ENCODE peak calls at places on chromosomes 12 and 14, in eight cellular contexts. One of them, this sample, is unnamed.

GRCh38 chr12:84642201-84642600 is 270.4 kb downstream of the SLC6A15 start:
- DNase-seq in HCT116: no peak
- DNase-seq in SK-N-SH: no peak
- DNase-seq in GM23338: no peak
- DNase-seq in Panc1: no peak
- DNase-seq in K562: no peak
- DNase-seq in GM12878: no peak
- DNase-seq in HepG2: no peak
- DNase-seq in this sample: no peak

GRCh38 chr12:76685246-76685678 is 78.7 kb upstream of the ZDHHC17 start:
- DNase-seq in HCT116: no peak
- DNase-seq in SK-N-SH: no peak
- DNase-seq in GM23338: peak
- DNase-seq in Panc1: no peak
- DNase-seq in K562: no peak
- DNase-seq in GM12878: no peak
- DNase-seq in HepG2: no peak
- DNase-seq in this sample: no peak

GRCh38 chr14:71438684-71439083 is 493.5 kb upstream of the RGS6 start:
- DNase-seq in HCT116: no peak
- DNase-seq in SK-N-SH: no peak
- DNase-seq in GM23338: no peak
- DNase-seq in Panc1: no peak
- DNase-seq in K562: no peak
- DNase-seq in GM12878: no peak
- DNase-seq in HepG2: no peak
- DNase-seq in this sample: no peak

GRCh38 chr12:113262710-113263109 is 41.4 kb downstream of the TPCN1 start:
- DNase-seq in HCT116: no peak
- DNase-seq in SK-N-SH: no peak
- DNase-seq in GM23338: no peak
- DNase-seq in Panc1: no peak
- DNase-seq in K562: no peak
- DNase-seq in GM12878: no peak
- DNase-seq in HepG2: no peak
- DNase-seq in this sample: no peak

GRCh38 chr12:132319359-132319950 is 9.9 kb downstream of the GALNT9 start:
- DNase-seq in HCT116: no peak
- DNase-seq in SK-N-SH: no peak
- DNase-seq in GM23338: no peak
- DNase-seq in Panc1: no peak
- DNase-seq in K562: no peak
- DNase-seq in GM12878: no peak
- DNase-seq in HepG2: no peak
- DNase-seq in this sample: no peak

GRCh38 chr12:109981311-109981710 is 14.9 kb downstream of the GIT2 start:
- DNase-seq in HCT116: no peak
- DNase-seq in SK-N-SH: no peak
- DNase-seq in GM23338: no peak
- DNase-seq in Panc1: no peak
- DNase-seq in K562: no peak
- DNase-seq in GM12878: no peak
- DNase-seq in HepG2: no peak
- DNase-seq in this sample: no peak

GRCh38 chr12:132225214-132225613 is 81.0 kb downstream of the NOC4L start:
- DNase-seq in HCT116: no peak
- DNase-seq in SK-N-SH: no peak
- DNase-seq in GM23338: no peak
- DNase-seq in Panc1: no peak
- DNase-seq in K562: no peak
- DNase-seq in GM12878: no peak
- DNase-seq in HepG2: no peak
- DNase-seq in this sample: no peak

GRCh38 chr12:45362291-45362690 is 146.4 kb downstream of the ANO6 start:
- DNase-seq in HCT116: no peak
- DNase-seq in SK-N-SH: no peak
- DNase-seq in GM23338: no peak
- DNase-seq in Panc1: no peak
- DNase-seq in K562: no peak
- DNase-seq in GM12878: no peak
- DNase-seq in HepG2: no peak
- DNase-seq in this sample: no peak

GRCh38 chr12:132743831-132744230 is 17.8 kb downstream of the ANKLE2 start:
- DNase-seq in HCT116: no peak
- DNase-seq in SK-N-SH: no peak
- DNase-seq in GM23338: no peak
- DNase-seq in Panc1: no peak
- DNase-seq in K562: no peak
- DNase-seq in GM12878: no peak
- DNase-seq in HepG2: no peak
- DNase-seq in this sample: no peak

GRCh38 chr12:99311373-99311772 is 336.2 kb upstream of the GARIN6 start:
- DNase-seq in HCT116: no peak
- DNase-seq in SK-N-SH: no peak
- DNase-seq in GM23338: no peak
- DNase-seq in Panc1: no peak
- DNase-seq in K562: no peak
- DNase-seq in GM12878: no peak
- DNase-seq in HepG2: no peak
- DNase-seq in this sample: no peak

GRCh38 chr12:26058308-26058707 is 66.5 kb downstream of the BHLHE41 start:
- DNase-seq in HCT116: peak
- DNase-seq in SK-N-SH: no peak
- DNase-seq in GM23338: peak
- DNase-seq in Panc1: no peak
- DNase-seq in K562: peak
- DNase-seq in GM12878: no peak
- DNase-seq in HepG2: no peak
- DNase-seq in this sample: no peak

GRCh38 chr12:71627438-71628002 is 36.1 kb downstream of the ZFC3H1 start:
- DNase-seq in HCT116: no peak
- DNase-seq in SK-N-SH: no peak
- DNase-seq in GM23338: no peak
- DNase-seq in Panc1: no peak
- DNase-seq in K562: no peak
- DNase-seq in GM12878: no peak
- DNase-seq in HepG2: no peak
- DNase-seq in this sample: no peak
- TF ChIP-seq POLR2AphosphoS5 in HCT116: no peak
- TF ChIP-seq POLR2AphosphoS5 in SK-N-SH: no peak
- TF ChIP-seq POLR2AphosphoS5 in GM23338: no peak
- TF ChIP-seq POLR2AphosphoS5 in Panc1: no peak
- TF ChIP-seq POLR2AphosphoS5 in K562: no peak
- TF ChIP-seq POLR2AphosphoS5 in GM12878: no peak
- TF ChIP-seq POLR2AphosphoS5 in HepG2: no peak
- TF ChIP-seq POLR2AphosphoS5 in this sample: no peak

DNA sequence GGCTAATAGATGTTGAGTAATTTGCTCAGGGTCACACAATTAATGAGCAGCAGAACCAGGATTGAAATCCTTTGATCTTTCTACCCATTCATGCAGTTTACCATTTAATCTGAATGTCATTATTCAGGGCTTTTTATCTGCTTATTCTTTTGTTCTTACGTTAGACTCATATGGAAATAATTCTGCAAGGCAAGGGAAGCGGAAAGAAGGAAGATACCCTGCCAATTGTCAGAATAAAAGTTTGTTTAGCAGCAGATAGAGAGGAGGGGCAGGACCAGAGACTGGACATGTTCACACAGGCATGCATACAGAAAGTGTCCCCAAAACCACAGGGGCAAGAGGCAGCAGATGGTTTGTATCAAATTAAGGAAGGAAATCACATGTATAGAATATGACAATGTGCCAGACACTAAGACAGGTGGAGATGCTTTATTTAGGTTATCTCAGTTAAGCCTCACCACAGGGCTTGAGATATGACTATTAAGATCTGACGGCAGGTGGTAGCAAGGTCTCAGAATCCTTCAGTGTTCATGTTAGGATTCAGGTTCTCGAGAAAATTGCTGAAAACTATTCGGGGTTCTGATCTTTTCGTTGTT is 29.8 kb downstream of the BRMS1L start:
- DNase-seq in HCT116: no peak
- DNase-seq in SK-N-SH: peak
- DNase-seq in GM23338: no peak
- DNase-seq in Panc1: no peak
- DNase-seq in K562: no peak
- DNase-seq in GM12878: peak
- DNase-seq in HepG2: no peak
- DNase-seq in this sample: peak
- TF ChIP-seq REST in HCT116: no peak
- TF ChIP-seq REST in SK-N-SH: no peak
- TF ChIP-seq REST in GM23338: no peak
- TF ChIP-seq REST in Panc1: no peak
- TF ChIP-seq REST in K562: no peak
- TF ChIP-seq REST in GM12878: no peak
- TF ChIP-seq REST in HepG2: no peak
- TF ChIP-seq REST in this sample: no peak

DNA sequence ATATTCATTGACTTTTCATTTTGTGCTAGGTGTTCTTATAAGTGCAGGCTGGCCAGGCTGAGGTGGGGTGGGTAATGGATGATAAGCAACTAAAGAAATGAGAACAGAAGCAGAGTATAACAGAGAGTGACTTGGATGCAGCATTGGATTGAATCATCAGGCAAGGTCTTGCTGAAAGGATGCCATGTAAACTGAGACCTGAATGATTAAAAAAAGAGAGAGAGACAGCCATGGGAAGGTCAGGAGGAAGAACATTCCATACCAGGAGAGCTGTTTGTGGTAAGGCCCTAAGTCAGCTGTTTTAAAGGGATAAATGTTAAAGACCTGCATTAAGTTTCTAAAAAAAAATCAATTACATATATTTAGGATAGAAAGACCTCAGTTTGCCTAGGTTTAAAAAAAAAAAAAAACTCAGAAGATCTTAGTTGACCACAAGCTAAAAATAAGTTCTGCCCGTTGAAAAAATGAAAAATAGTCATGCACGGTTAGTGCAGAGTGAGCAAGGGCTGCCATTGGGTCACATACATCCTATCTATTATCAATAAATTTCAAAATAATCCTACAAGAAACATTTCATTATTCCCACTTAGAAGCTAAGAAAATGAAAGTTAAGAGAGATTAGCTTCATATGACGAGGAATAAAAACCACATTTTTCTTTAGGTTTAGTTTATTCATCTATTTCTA is 37.2 kb downstream of the IFNG start:
- DNase-seq in HCT116: no peak
- DNase-seq in SK-N-SH: no peak
- DNase-seq in GM23338: no peak
- DNase-seq in Panc1: no peak
- DNase-seq in K562: no peak
- DNase-seq in GM12878: no peak
- DNase-seq in HepG2: no peak
- DNase-seq in this sample: no peak
- TF ChIP-seq POLR2AphosphoS5 in HCT116: no peak
- TF ChIP-seq POLR2AphosphoS5 in SK-N-SH: no peak
- TF ChIP-seq POLR2AphosphoS5 in GM23338: no peak
- TF ChIP-seq POLR2AphosphoS5 in Panc1: no peak
- TF ChIP-seq POLR2AphosphoS5 in K562: no peak
- TF ChIP-seq POLR2AphosphoS5 in GM12878: no peak
- TF ChIP-seq POLR2AphosphoS5 in HepG2: no peak
- TF ChIP-seq POLR2AphosphoS5 in this sample: no peak

GRCh38 chr14:81314443-81315175 is 85.5 kb downstream of the STON2 start:
- DNase-seq in HCT116: no peak
- DNase-seq in SK-N-SH: no peak
- DNase-seq in GM23338: no peak
- DNase-seq in Panc1: no peak
- DNase-seq in K562: no peak
- DNase-seq in GM12878: no peak
- DNase-seq in HepG2: no peak
- DNase-seq in this sample: no peak
- TF ChIP-seq REST in HCT116: no peak
- TF ChIP-seq REST in SK-N-SH: no peak
- TF ChIP-seq REST in GM23338: no peak
- TF ChIP-seq REST in Panc1: no peak
- TF ChIP-seq REST in K562: no peak
- TF ChIP-seq REST in GM12878: no peak
- TF ChIP-seq REST in HepG2: no peak
- TF ChIP-seq REST in this sample: no peak